ENCODE peak calls at places on chromosomes 2 and 18, in four cellular contexts. One of them, this sample, is unnamed.
A peak's percentile ranks its signal among the peaks of the same experiment; 100 is the strongest.

GRCh38 chr18:66548747-66549146 is 55.1 kb downstream of the CDH19 start:
- DNase-seq in B cell: no peak
- DNase-seq in memory B cell: no peak
- DNase-seq in GM23338: peak; percentile 82
- DNase-seq in this sample: no peak

GRCh38 chr2:11094021-11094810 is 61.1 kb upstream of the SLC66A3 start:
- DNase-seq in GM23338: no peak
- DNase-seq in B cell: no peak
- DNase-seq in memory B cell: no peak
- DNase-seq in this sample: no peak

GRCh38 chr2:235566931-235567495 is 73.2 kb downstream of the AGAP1 start:
- DNase-seq in memory B cell: no peak
- DNase-seq in B cell: no peak
- DNase-seq in GM23338: no peak
- DNase-seq in this sample: no peak

GRCh38 chr2:46268196-46268595 is 29.0 kb upstream of the EPAS1 start:
- DNase-seq in memory B cell: no peak
- DNase-seq in B cell: peak; percentile 41
- DNase-seq in GM23338: no peak
- DNase-seq in this sample: no peak

GRCh38 chr2:39696072-39696471 is 30.4 kb downstream of the TMEM178A start:
- DNase-seq in GM23338: peak; percentile 27
- DNase-seq in B cell: no peak
- DNase-seq in memory B cell: no peak
- DNase-seq in this sample: peak; percentile 52

GRCh38 chr2:122514451-122514996 is 759.1 kb downstream of the TSN start:
- DNase-seq in memory B cell: no peak
- DNase-seq in GM23338: no peak
- DNase-seq in B cell: no peak
- DNase-seq in this sample: no peak

GRCh38 chr2:121220995-121221394 is 64.0 kb downstream of the TFCP2L1 start:
- DNase-seq in memory B cell: no peak
- DNase-seq in GM23338: no peak
- DNase-seq in B cell: no peak
- DNase-seq in this sample: no peak

GRCh38 chr2:86441392-86441788 is 219 bp downstream of the KDM3A start:
- DNase-seq in GM23338: peak; percentile 7
- DNase-seq in memory B cell: no peak
- DNase-seq in B cell: peak; percentile 67
- DNase-seq in this sample: no peak

GRCh38 chr2:151120016-151120415 is 141.6 kb downstream of the RBM43 start:
- DNase-seq in memory B cell: no peak
- DNase-seq in B cell: no peak
- DNase-seq in GM23338: no peak
- DNase-seq in this sample: no peak

GRCh38 chr2:99275882-99276281 is 20.4 kb upstream of the LYG2 start:
- DNase-seq in GM23338: no peak
- DNase-seq in B cell: no peak
- DNase-seq in memory B cell: no peak
- DNase-seq in this sample: no peak

GRCh38 chr2:5111581-5111980 is 580.6 kb upstream of the SOX11 start:
- DNase-seq in GM23338: no peak
- DNase-seq in B cell: no peak
- DNase-seq in memory B cell: no peak
- DNase-seq in this sample: no peak

GRCh38 chr2:158034198-158034831 is 67.4 kb upstream of the UPP2 start:
- DNase-seq in memory B cell: no peak
- DNase-seq in B cell: no peak
- DNase-seq in GM23338: peak; percentile 88
- DNase-seq in this sample: no peak

GRCh38 chr2:62461707-62462106 is 44.3 kb downstream of the TMEM17 start:
- DNase-seq in memory B cell: no peak
- DNase-seq in GM23338: no peak
- DNase-seq in B cell: no peak
- DNase-seq in this sample: peak; percentile 94

GRCh38 chr18:36194719-36195315 is 7.5 kb downstream of the MOCOS start:
- DNase-seq in GM23338: no peak
- DNase-seq in memory B cell: no peak
- DNase-seq in B cell: no peak
- DNase-seq in this sample: no peak

GRCh38 chr2:157364257-157364974 is 38.8 kb upstream of the ERMN start:
- DNase-seq in B cell: no peak
- DNase-seq in memory B cell: no peak
- DNase-seq in GM23338: no peak
- DNase-seq in this sample: peak; percentile 22

GRCh38 chr2:130986890-130987493 is 106.3 kb downstream of the FAM168B start:
- DNase-seq in GM23338: no peak
- DNase-seq in B cell: no peak
- DNase-seq in memory B cell: no peak
- DNase-seq in this sample: no peak

GRCh38 chr2:120469486-120469885 is 123.5 kb downstream of the INHBB start:
- DNase-seq in B cell: no peak
- DNase-seq in memory B cell: no peak
- DNase-seq in GM23338: no peak
- DNase-seq in this sample: peak; percentile 13

GRCh38 chr2:233100192-233100998 is 40.3 kb downstream of the INPP5D start:
- DNase-seq in GM23338: no peak
- DNase-seq in memory B cell: peak; percentile 79
- DNase-seq in B cell: peak; percentile 82
- DNase-seq in this sample: no peak

GRCh38 chr18:10843533-10843932 is 305.8 kb downstream of the PIEZO2 start:
- DNase-seq in memory B cell: no peak
- DNase-seq in B cell: no peak
- DNase-seq in GM23338: no peak
- DNase-seq in this sample: no peak

GRCh38 chr2:229870903-229871650 is 50.7 kb downstream of the TRIP12 start:
- DNase-seq in GM23338: no peak
- DNase-seq in B cell: no peak
- DNase-seq in memory B cell: no peak
- DNase-seq in this sample: no peak

GRCh38 chr18:59470627-59471121 is 111.6 kb upstream of the LMAN1 start:
- DNase-seq in B cell: no peak
- DNase-seq in memory B cell: no peak
- DNase-seq in GM23338: no peak
- DNase-seq in this sample: no peak

GRCh38 chr2:205464681-205465080 is 217.6 kb upstream of the NRP2 start:
- DNase-seq in GM23338: peak; percentile 20
- DNase-seq in B cell: no peak
- DNase-seq in memory B cell: no peak
- DNase-seq in this sample: no peak

GRCh38 chr18:13811993-13812392 is 12.0 kb upstream of the MC5R start:
- DNase-seq in GM23338: peak; percentile 62
- DNase-seq in B cell: no peak
- DNase-seq in memory B cell: no peak
- DNase-seq in this sample: no peak